ENCODE peak calls at places on chromosomes 12 and 14, in five cellular contexts. One of them, this sample, is unnamed.

GRCh38 chr12:45547822-45548221 is 181.7 kb upstream of the ARID2 start:
- DNase-seq in stomach: no peak
- DNase-seq in GM13976: no peak
- DNase-seq in stimulated activated naive CD8-positive, alpha-beta T cell treated with anti-CD3 and anti-CD28 coated beads, Interleukin-15, Interleukin-2, amounts not matched to agents 100 U/mL and 50 U/mL, for 24 hours: no peak
- DNase-seq in A549: no peak
- DNase-seq in this sample: no peak

GRCh38 chr12:81078469-81079196 is 754 bp downstream of the ACSS3 start:
- DNase-seq in stomach: no peak
- DNase-seq in GM13976: no peak
- DNase-seq in stimulated activated naive CD8-positive, alpha-beta T cell treated with anti-CD3 and anti-CD28 coated beads, Interleukin-15, Interleukin-2, amounts not matched to agents 100 U/mL and 50 U/mL, for 24 hours: no peak
- DNase-seq in A549: no peak
- DNase-seq in this sample: peak

GRCh38 chr14:103871596-103872480 is 24.5 kb upstream of the PPP1R13B start:
- DNase-seq in stomach: peak
- DNase-seq in GM13976: peak
- DNase-seq in stimulated activated naive CD8-positive, alpha-beta T cell treated with anti-CD3 and anti-CD28 coated beads, Interleukin-15, Interleukin-2, amounts not matched to agents 100 U/mL and 50 U/mL, for 24 hours: peak
- DNase-seq in A549: peak
- DNase-seq in this sample: no peak

GRCh38 chr14:72990171-72990570 is 36.7 kb downstream of the ZFYVE1 start:
- DNase-seq in stomach: no peak
- DNase-seq in GM13976: no peak
- DNase-seq in stimulated activated naive CD8-positive, alpha-beta T cell treated with anti-CD3 and anti-CD28 coated beads, Interleukin-15, Interleukin-2, amounts not matched to agents 100 U/mL and 50 U/mL, for 24 hours: no peak
- DNase-seq in A549: no peak
- DNase-seq in this sample: no peak

GRCh38 chr12:116161588-116161987 is 115.9 kb downstream of the MED13L start:
- DNase-seq in stomach: no peak
- DNase-seq in GM13976: no peak
- DNase-seq in stimulated activated naive CD8-positive, alpha-beta T cell treated with anti-CD3 and anti-CD28 coated beads, Interleukin-15, Interleukin-2, amounts not matched to agents 100 U/mL and 50 U/mL, for 24 hours: no peak
- DNase-seq in A549: no peak
- DNase-seq in this sample: no peak

GRCh38 chr12:41917181-41917580 is 227.5 kb downstream of the GXYLT1 start:
- DNase-seq in stomach: no peak
- DNase-seq in GM13976: no peak
- DNase-seq in stimulated activated naive CD8-positive, alpha-beta T cell treated with anti-CD3 and anti-CD28 coated beads, Interleukin-15, Interleukin-2, amounts not matched to agents 100 U/mL and 50 U/mL, for 24 hours: no peak
- DNase-seq in A549: no peak
- DNase-seq in this sample: no peak

GRCh38 chr14:104512061-104512460 is 67.5 kb upstream of the C14orf180 start:
- DNase-seq in stomach: no peak
- DNase-seq in GM13976: no peak
- DNase-seq in stimulated activated naive CD8-positive, alpha-beta T cell treated with anti-CD3 and anti-CD28 coated beads, Interleukin-15, Interleukin-2, amounts not matched to agents 100 U/mL and 50 U/mL, for 24 hours: no peak
- DNase-seq in A549: no peak
- DNase-seq in this sample: no peak

GRCh38 chr12:14570231-14570630 is 2.5 kb upstream of the PLBD1 start:
- DNase-seq in stomach: no peak
- DNase-seq in GM13976: no peak
- DNase-seq in stimulated activated naive CD8-positive, alpha-beta T cell treated with anti-CD3 and anti-CD28 coated beads, Interleukin-15, Interleukin-2, amounts not matched to agents 100 U/mL and 50 U/mL, for 24 hours: no peak
- DNase-seq in A549: no peak
- DNase-seq in this sample: no peak

GRCh38 chr12:128853321-128854197 is at the start of gene GLT1D1:
- DNase-seq in stomach: no peak
- DNase-seq in GM13976: peak
- DNase-seq in stimulated activated naive CD8-positive, alpha-beta T cell treated with anti-CD3 and anti-CD28 coated beads, Interleukin-15, Interleukin-2, amounts not matched to agents 100 U/mL and 50 U/mL, for 24 hours: peak
- DNase-seq in A549: no peak
- DNase-seq in this sample: no peak

GRCh38 chr14:73124180-73124894 is 12.0 kb upstream of the PSEN1 start:
- DNase-seq in stomach: no peak
- DNase-seq in GM13976: no peak
- DNase-seq in stimulated activated naive CD8-positive, alpha-beta T cell treated with anti-CD3 and anti-CD28 coated beads, Interleukin-15, Interleukin-2, amounts not matched to agents 100 U/mL and 50 U/mL, for 24 hours: no peak
- DNase-seq in A549: no peak
- DNase-seq in this sample: no peak

GRCh38 chr12:123571343-123571813 is 13.0 kb upstream of the TMED2 start:
- DNase-seq in stomach: peak
- DNase-seq in GM13976: no peak
- DNase-seq in stimulated activated naive CD8-positive, alpha-beta T cell treated with anti-CD3 and anti-CD28 coated beads, Interleukin-15, Interleukin-2, amounts not matched to agents 100 U/mL and 50 U/mL, for 24 hours: no peak
- DNase-seq in A549: peak
- DNase-seq in this sample: peak

GRCh38 chr12:27966870-27967269 is 5.7 kb downstream of the PTHLH start:
- DNase-seq in stomach: no peak
- DNase-seq in GM13976: no peak
- DNase-seq in stimulated activated naive CD8-positive, alpha-beta T cell treated with anti-CD3 and anti-CD28 coated beads, Interleukin-15, Interleukin-2, amounts not matched to agents 100 U/mL and 50 U/mL, for 24 hours: no peak
- DNase-seq in A549: peak
- DNase-seq in this sample: peak

GRCh38 chr12:104630230-104630670 is 173.5 kb downstream of the CHST11 start:
- DNase-seq in stomach: no peak
- DNase-seq in GM13976: no peak
- DNase-seq in stimulated activated naive CD8-positive, alpha-beta T cell treated with anti-CD3 and anti-CD28 coated beads, Interleukin-15, Interleukin-2, amounts not matched to agents 100 U/mL and 50 U/mL, for 24 hours: no peak
- DNase-seq in A549: no peak
- DNase-seq in this sample: no peak

GRCh38 chr12:58189030-58189429 is 247.7 kb downstream of the ATP23 start:
- DNase-seq in stomach: no peak
- DNase-seq in GM13976: no peak
- DNase-seq in stimulated activated naive CD8-positive, alpha-beta T cell treated with anti-CD3 and anti-CD28 coated beads, Interleukin-15, Interleukin-2, amounts not matched to agents 100 U/mL and 50 U/mL, for 24 hours: no peak
- DNase-seq in A549: no peak
- DNase-seq in this sample: no peak

GRCh38 chr14:35292770-35293561 is 784 bp downstream of the PSMA6 start:
- DNase-seq in stomach: no peak
- DNase-seq in GM13976: no peak
- DNase-seq in stimulated activated naive CD8-positive, alpha-beta T cell treated with anti-CD3 and anti-CD28 coated beads, Interleukin-15, Interleukin-2, amounts not matched to agents 100 U/mL and 50 U/mL, for 24 hours: no peak
- DNase-seq in A549: no peak
- DNase-seq in this sample: no peak

GRCh38 chr12:473863-474577 is 14.3 kb downstream of the B4GALNT3 start:
- DNase-seq in stomach: no peak
- DNase-seq in GM13976: no peak
- DNase-seq in stimulated activated naive CD8-positive, alpha-beta T cell treated with anti-CD3 and anti-CD28 coated beads, Interleukin-15, Interleukin-2, amounts not matched to agents 100 U/mL and 50 U/mL, for 24 hours: no peak
- DNase-seq in A549: no peak
- DNase-seq in this sample: no peak

GRCh38 chr12:111816065-111816615 is 25.9 kb upstream of the MAPKAPK5 start:
- DNase-seq in stomach: no peak
- DNase-seq in GM13976: no peak
- DNase-seq in stimulated activated naive CD8-positive, alpha-beta T cell treated with anti-CD3 and anti-CD28 coated beads, Interleukin-15, Interleukin-2, amounts not matched to agents 100 U/mL and 50 U/mL, for 24 hours: no peak
- DNase-seq in A549: no peak
- DNase-seq in this sample: no peak

GRCh38 chr14:51929920-51930682 is 59.2 kb upstream of the RTRAF start:
- DNase-seq in stomach: no peak
- DNase-seq in GM13976: no peak
- DNase-seq in stimulated activated naive CD8-positive, alpha-beta T cell treated with anti-CD3 and anti-CD28 coated beads, Interleukin-15, Interleukin-2, amounts not matched to agents 100 U/mL and 50 U/mL, for 24 hours: no peak
- DNase-seq in A549: no peak
- DNase-seq in this sample: no peak

GRCh38 chr14:85943187-85943586 is 413.2 kb downstream of the FLRT2 start:
- DNase-seq in stomach: no peak
- DNase-seq in GM13976: no peak
- DNase-seq in stimulated activated naive CD8-positive, alpha-beta T cell treated with anti-CD3 and anti-CD28 coated beads, Interleukin-15, Interleukin-2, amounts not matched to agents 100 U/mL and 50 U/mL, for 24 hours: no peak
- DNase-seq in A549: no peak
- DNase-seq in this sample: no peak

GRCh38 chr12:56377310-56377988 is 14.8 kb upstream of the APOF start:
- DNase-seq in stomach: no peak
- DNase-seq in GM13976: no peak
- DNase-seq in stimulated activated naive CD8-positive, alpha-beta T cell treated with anti-CD3 and anti-CD28 coated beads, Interleukin-15, Interleukin-2, amounts not matched to agents 100 U/mL and 50 U/mL, for 24 hours: no peak
- DNase-seq in A549: no peak
- DNase-seq in this sample: no peak

GRCh38 chr14:69619007-69619406 is 7.6 kb downstream of the SUSD6 start:
- DNase-seq in stomach: no peak
- DNase-seq in GM13976: no peak
- DNase-seq in stimulated activated naive CD8-positive, alpha-beta T cell treated with anti-CD3 and anti-CD28 coated beads, Interleukin-15, Interleukin-2, amounts not matched to agents 100 U/mL and 50 U/mL, for 24 hours: no peak
- DNase-seq in A549: no peak
- DNase-seq in this sample: no peak

GRCh38 chr14:98174031-98174430 is 1098.0 kb downstream of the BCL11B start:
- DNase-seq in stomach: no peak
- DNase-seq in GM13976: no peak
- DNase-seq in stimulated activated naive CD8-positive, alpha-beta T cell treated with anti-CD3 and anti-CD28 coated beads, Interleukin-15, Interleukin-2, amounts not matched to agents 100 U/mL and 50 U/mL, for 24 hours: peak
- DNase-seq in A549: no peak
- DNase-seq in this sample: no peak

GRCh38 chr14:103074699-103075341 is 9.2 kb upstream of the LBHD2 start:
- DNase-seq in stomach: peak
- DNase-seq in GM13976: peak
- DNase-seq in stimulated activated naive CD8-positive, alpha-beta T cell treated with anti-CD3 and anti-CD28 coated beads, Interleukin-15, Interleukin-2, amounts not matched to agents 100 U/mL and 50 U/mL, for 24 hours: peak
- DNase-seq in A549: peak
- DNase-seq in this sample: no peak

GRCh38 chr14:67815573-67816235 is 686 bp downstream of the ZFYVE26 start:
- DNase-seq in stomach: no peak
- DNase-seq in GM13976: no peak
- DNase-seq in stimulated activated naive CD8-positive, alpha-beta T cell treated with anti-CD3 and anti-CD28 coated beads, Interleukin-15, Interleukin-2, amounts not matched to agents 100 U/mL and 50 U/mL, for 24 hours: no peak
- DNase-seq in A549: no peak
- DNase-seq in this sample: no peak

GRCh38 chr12:50579757-50580267 is 75.0 kb downstream of the DIP2B start:
- DNase-seq in stomach: no peak
- DNase-seq in GM13976: peak
- DNase-seq in stimulated activated naive CD8-positive, alpha-beta T cell treated with anti-CD3 and anti-CD28 coated beads, Interleukin-15, Interleukin-2, amounts not matched to agents 100 U/mL and 50 U/mL, for 24 hours: no peak
- DNase-seq in A549: peak
- DNase-seq in this sample: no peak

GRCh38 chr14:41299924-41300323 is 306.8 kb upstream of the LRFN5 start:
- DNase-seq in stomach: no peak
- DNase-seq in GM13976: no peak
- DNase-seq in stimulated activated naive CD8-positive, alpha-beta T cell treated with anti-CD3 and anti-CD28 coated beads, Interleukin-15, Interleukin-2, amounts not matched to agents 100 U/mL and 50 U/mL, for 24 hours: no peak
- DNase-seq in A549: no peak
- DNase-seq in this sample: no peak

GRCh38 chr12:663293-663871 is at the start of gene NINJ2:
- DNase-seq in stomach: no peak
- DNase-seq in GM13976: no peak
- DNase-seq in stimulated activated naive CD8-positive, alpha-beta T cell treated with anti-CD3 and anti-CD28 coated beads, Interleukin-15, Interleukin-2, amounts not matched to agents 100 U/mL and 50 U/mL, for 24 hours: no peak
- DNase-seq in A549: no peak
- DNase-seq in this sample: no peak